ENCODE peak calls at places on chromosomes 12 and 14, in seven cellular contexts. N is uterus, J is suprapubic skin, E is right lobe of liver, A is GM12878, G is heart left ventricle, Q is Peyer's patch. S is an unnamed sample.

GRCh38 chr12:62659457-62660295 is 193.1 kb downstream of the MON2 start:
- DNase-seq in N (no peak), J (no peak), E (no peak), A (no peak), G (no peak), Q (no peak), S (peak)

GRCh38 chr14:68884031-68885030 is 91.5 kb upstream of the ZFP36L1 start:
- DNase-seq in N (peak), J (peak), E (peak), A (no peak), G (peak), Q (no peak), S (no peak)

GRCh38 chr14:24806061-24806678 is 172.2 kb upstream of the GZMB start:
- DNase-seq in N (peak), J (no peak), E (peak), A (peak), G (peak), Q (peak), S (peak)

GRCh38 chr12:56410768-56411167 is 38.5 kb downstream of the TIMELESS start:
- DNase-seq in N (no peak), J (no peak), E (no peak), A (no peak), G (no peak), Q (no peak), S (no peak)

GRCh38 chr12:95608252-95609033 is 57.2 kb upstream of the USP44 start:
- DNase-seq in N (peak), J (no peak), E (no peak), A (no peak), G (peak), Q (no peak), S (peak)

GRCh38 chr12:49967042-49967776 is 5.5 kb downstream of the AQP5 start:
- DNase-seq in N (peak), J (peak), E (peak), A (peak), G (peak), Q (peak), S (peak)

GRCh38 chr14:95292660-95293425 is 26.9 kb downstream of the CLMN start:
- DNase-seq in N (no peak), J (peak), E (no peak), A (no peak), G (no peak), Q (no peak), S (peak)

GRCh38 chr12:131222271-131223139 is 268.8 kb downstream of the ADGRD1 start:
- DNase-seq in N (no peak), J (no peak), E (peak), A (peak), G (no peak), Q (no peak), S (no peak)

GRCh38 chr12:69647178-69647577 is 36.5 kb upstream of the LRRC10 start:
- DNase-seq in N (no peak), J (no peak), E (no peak), A (no peak), G (no peak), Q (no peak), S (no peak)

GRCh38 chr12:12559699-12560296 is 2.9 kb downstream of the DUSP16 start:
- DNase-seq in N (no peak), J (no peak), E (no peak), A (no peak), G (no peak), Q (no peak), S (no peak)

GRCh38 chr14:22824711-22825359 is 4.9 kb upstream of the MRPL52 start:
- DNase-seq in N (peak), J (no peak), E (no peak), A (no peak), G (no peak), Q (no peak), S (peak)

GRCh38 chr12:51392556-51393237 is 1.5 kb upstream of the GALNT6 start:
- DNase-seq in N (no peak), J (peak), E (no peak), A (no peak), G (no peak), Q (peak), S (peak)

GRCh38 chr14:77099425-77100167 is 1.5 kb downstream of the CIPC start:
- DNase-seq in N (no peak), J (no peak), E (no peak), A (no peak), G (no peak), Q (no peak), S (no peak)

GRCh38 chr14:51004352-51004800 is 60.1 kb upstream of the PYGL start:
- DNase-seq in N (no peak), J (no peak), E (peak), A (no peak), G (no peak), Q (no peak), S (no peak)

GRCh38 chr14:73463411-73463810 is 5.1 kb upstream of the NUMB start:
- DNase-seq in N (peak), J (no peak), E (no peak), A (no peak), G (no peak), Q (no peak), S (peak)

GRCh38 chr14:50937800-50938199 is 6.5 kb downstream of the PYGL start:
- DNase-seq in N (no peak), J (no peak), E (no peak), A (no peak), G (no peak), Q (no peak), S (no peak)

GRCh38 chr12:89733579-89734201 is 25.1 kb upstream of the ATP2B1 start:
- DNase-seq in N (no peak), J (no peak), E (no peak), A (no peak), G (no peak), Q (no peak), S (no peak)

GRCh38 chr12:78403136-78403535 is 461.4 kb upstream of the SYT1 start:
- DNase-seq in N (no peak), J (no peak), E (no peak), A (no peak), G (no peak), Q (no peak), S (no peak)

GRCh38 chr12:64903738-64904137 is 79.3 kb downstream of the TBC1D30 start:
- DNase-seq in N (peak), J (no peak), E (no peak), A (no peak), G (no peak), Q (no peak), S (no peak)

GRCh38 chr14:97618401-97618800 is 821.2 kb downstream of the VRK1 start:
- DNase-seq in N (no peak), J (no peak), E (no peak), A (no peak), G (no peak), Q (no peak), S (no peak)

GRCh38 chr12:58541300-58541690 is 379.0 kb downstream of the LRIG3 start:
- DNase-seq in N (no peak), J (no peak), E (no peak), A (no peak), G (no peak), Q (no peak), S (no peak)

GRCh38 chr12:31518680-31519227 is 72.2 kb downstream of the DENND5B start:
- DNase-seq in N (peak), J (no peak), E (no peak), A (no peak), G (peak), Q (no peak), S (no peak)

GRCh38 chr12:91222746-91223145 is 40.1 kb upstream of the DCN start:
- DNase-seq in N (no peak), J (no peak), E (no peak), A (no peak), G (no peak), Q (no peak), S (no peak)

DNA sequence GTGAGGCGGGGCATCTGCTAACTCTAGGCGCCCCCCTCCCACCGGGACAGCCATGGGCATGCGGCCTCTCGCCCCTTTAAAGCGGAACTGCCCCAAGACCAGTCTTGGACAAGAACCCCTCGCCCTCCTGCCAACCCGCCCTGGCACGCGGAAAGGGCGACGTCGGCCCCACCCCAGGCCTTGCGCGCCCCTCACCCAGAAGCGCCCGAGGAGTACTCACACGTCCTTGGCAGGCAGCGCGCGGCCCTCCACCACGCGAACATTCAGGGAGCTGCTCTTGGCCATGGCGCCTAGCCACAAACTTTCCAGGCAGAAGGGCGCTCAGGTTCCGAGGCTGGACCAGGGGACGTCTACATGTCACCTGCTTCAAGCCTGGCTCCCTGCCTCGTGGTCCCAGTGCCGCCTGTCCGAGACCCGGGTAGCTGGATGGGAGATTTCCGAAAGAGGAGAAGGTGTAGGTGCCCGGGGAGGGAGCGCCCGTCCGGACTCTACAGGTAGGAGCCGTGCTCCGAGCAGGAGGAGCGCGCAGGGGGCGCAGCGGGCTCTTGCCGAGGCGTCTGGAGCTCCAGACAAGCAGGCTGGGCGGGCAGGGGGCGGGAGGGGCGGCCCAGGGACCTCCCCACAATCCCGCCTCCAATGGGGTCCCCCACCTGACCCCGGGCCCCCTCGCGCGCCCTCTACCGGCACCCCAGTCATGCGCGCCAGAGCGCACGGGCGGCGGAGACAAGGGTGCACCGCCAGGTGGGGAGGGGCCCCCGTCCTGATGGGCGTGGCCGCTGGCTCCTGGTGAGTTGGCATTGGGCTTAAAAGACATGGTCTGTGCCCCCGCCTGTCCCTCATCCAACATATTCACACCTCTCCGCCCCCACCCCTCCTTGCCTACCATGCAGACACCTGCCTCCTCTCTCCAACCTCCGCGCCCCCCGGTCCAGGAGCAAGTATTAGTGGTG is at the start of gene RASAL1:
- DNase-seq in N (no peak), J (no peak), E (peak), A (no peak), G (no peak), Q (peak), S (peak)
- TF ChIP-seq POLR2A in N (no peak), J (no peak), E (no peak), A (no peak), G (no peak), Q (no peak), S (no peak)

GRCh38 chr14:91371990-91372375 is 45.6 kb downstream of the CCDC88C start:
- DNase-seq in N (no peak), J (no peak), E (no peak), A (no peak), G (no peak), Q (no peak), S (no peak)

GRCh38 chr14:91369628-91370445 is 47.8 kb downstream of the CCDC88C start:
- DNase-seq in N (no peak), J (no peak), E (no peak), A (no peak), G (no peak), Q (no peak), S (peak)

GRCh38 chr14:91372680-91373495 is 44.7 kb downstream of the CCDC88C start:
- DNase-seq in N (no peak), J (no peak), E (no peak), A (no peak), G (no peak), Q (peak), S (no peak)

GRCh38 chr14:91373591-91374245 is 43.9 kb downstream of the CCDC88C start:
- DNase-seq in N (no peak), J (no peak), E (no peak), A (peak), G (no peak), Q (peak), S (no peak)

GRCh38 chr14:91371011-91371989 is 46.3 kb downstream of the CCDC88C start:
- DNase-seq in N (no peak), J (no peak), E (no peak), A (no peak), G (no peak), Q (no peak), S (no peak)
- TF ChIP-seq POLR2A in N (no peak), J (no peak), E (no peak), A (peak), G (no peak), Q (no peak), S (no peak)

GRCh38 chr12:48788522-48788851 is 402 bp downstream of the ADCY6 start:
- DNase-seq in N (no peak), J (no peak), E (no peak), A (no peak), G (no peak), Q (no peak), S (no peak)
- TF ChIP-seq POLR2A in N (no peak), J (no peak), E (no peak), A (no peak), G (no peak), Q (no peak), S (no peak)

DNA sequence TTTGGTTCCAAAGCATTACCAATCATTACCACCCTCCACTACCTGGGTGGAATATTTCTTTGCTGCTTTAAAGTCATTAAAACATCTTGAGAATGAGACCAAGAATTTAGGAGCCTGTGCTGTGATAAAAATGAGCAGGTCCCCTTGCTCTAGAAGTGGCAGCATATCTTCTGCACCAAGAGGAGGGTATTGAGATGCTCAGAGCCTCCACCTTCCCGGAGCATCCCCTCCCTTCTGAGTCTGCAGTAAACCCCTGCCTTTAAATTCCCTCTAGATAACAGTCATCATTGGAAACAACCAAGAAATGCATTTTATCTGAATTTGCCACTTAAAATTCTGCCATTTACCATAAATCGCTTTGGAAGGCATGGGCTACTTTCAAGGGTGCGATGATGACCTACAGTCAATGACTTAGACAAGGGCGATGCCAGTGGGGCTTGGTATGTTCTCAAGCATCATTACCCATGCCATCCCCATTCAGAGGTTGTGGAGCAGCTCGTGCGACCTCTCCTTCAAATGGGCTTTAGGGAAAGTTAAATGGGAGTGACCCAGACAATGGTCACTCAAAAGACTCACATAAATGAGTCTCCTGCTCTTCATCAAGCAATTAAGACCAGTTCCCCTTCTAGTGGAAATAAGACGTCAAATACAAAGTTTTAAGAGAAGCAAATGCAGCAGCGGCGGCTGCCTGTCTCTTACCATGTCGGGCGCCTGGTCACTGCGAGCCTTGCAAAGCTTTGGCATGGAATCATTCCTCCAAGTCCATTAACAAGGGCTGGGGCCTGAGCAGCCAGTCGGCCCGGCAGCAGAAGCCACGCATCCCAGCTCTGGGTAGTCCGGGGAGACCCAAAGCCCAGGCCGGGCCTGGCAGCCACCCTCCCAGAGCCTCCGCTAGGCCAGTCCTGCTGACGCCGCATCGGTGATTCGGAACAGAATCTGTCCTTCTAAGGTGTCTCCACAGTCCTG is 334.5 kb downstream of the TMEM121 start:
- DNase-seq in N (peak), J (peak), E (peak), A (no peak), G (peak), Q (peak), S (no peak)
- TF ChIP-seq POLR2A in N (no peak), J (no peak), E (no peak), A (peak), G (no peak), Q (no peak), S (no peak)

DNA sequence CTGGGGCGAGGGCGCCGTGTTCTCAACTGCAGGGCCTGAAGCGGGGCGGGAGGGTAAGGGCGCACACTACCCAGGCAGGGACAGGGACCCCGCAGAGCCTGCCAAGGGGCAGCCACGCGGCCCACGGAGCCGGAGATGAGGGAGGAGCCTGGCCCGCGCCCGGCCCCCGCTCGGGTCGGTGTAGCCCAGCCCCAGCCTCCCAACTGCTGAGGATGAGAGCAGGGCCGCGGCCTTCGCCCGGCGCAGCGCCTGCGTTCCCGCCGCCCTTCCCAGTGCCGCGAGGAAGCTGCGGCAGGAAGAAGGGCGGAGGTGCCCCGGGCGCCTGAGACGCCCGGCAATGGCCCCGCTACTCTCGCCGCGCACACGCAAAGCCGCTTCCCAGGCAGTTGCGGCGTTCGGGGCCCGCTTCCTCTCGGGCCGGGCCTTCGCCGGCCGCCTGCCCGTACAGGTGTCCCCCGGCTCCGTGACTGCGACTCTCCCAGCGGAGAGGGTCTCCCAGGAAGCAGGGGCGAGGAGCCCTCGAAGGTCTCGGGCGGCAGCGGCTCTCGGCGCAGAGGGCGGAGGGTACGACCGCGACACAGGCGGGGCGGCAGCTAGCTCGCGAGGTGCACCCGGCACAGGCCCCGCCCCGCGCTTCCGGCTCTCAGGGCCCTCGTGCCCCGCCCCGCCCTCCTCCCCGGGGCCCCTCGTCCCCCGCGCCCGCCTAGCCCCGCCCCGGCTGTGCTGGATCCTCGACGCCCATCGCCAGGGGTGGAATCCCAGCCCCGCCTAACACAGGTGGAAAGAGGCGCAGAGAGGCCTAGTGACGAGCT is 24.8 kb upstream of the YY1 start:
- DNase-seq in N (peak), J (peak), E (peak), A (no peak), G (peak), Q (peak), S (peak)
- TF ChIP-seq POLR2A in N (peak), J (peak), E (peak), A (peak), G (no peak), Q (peak), S (peak)

GRCh38 chr12:19575307-19576243 is 136.3 kb downstream of the AEBP2 start:
- DNase-seq in N (peak), J (no peak), E (no peak), A (no peak), G (peak), Q (no peak), S (no peak)
- TF ChIP-seq POLR2A in N (no peak), J (no peak), E (no peak), A (no peak), G (no peak), Q (no peak), S (no peak)

GRCh38 chr12:6451348-6452244 is at the start of gene TAPBPL:
- DNase-seq in N (peak), J (no peak), E (peak), A (peak), G (peak), Q (peak), S (peak)
- TF ChIP-seq POLR2A in N (peak), J (peak), E (peak), A (peak), G (peak), Q (peak), S (no peak)

S was measured in lower leg skin.